ENCODE peak calls at places on chromosomes 4 and X, in nine cellular contexts. G is spleen, Q is prostate gland, E is A549, D is HCT116, W is breast epithelium, P is NB4, L is suprapubic skin, C is H54. J is an unnamed sample.

GRCh38 chrX:145848451-145848850 is 30.8 kb downstream of the SLITRK2 start:
- DNase-seq in E (no peak), Q (no peak), G (no peak), P (no peak), W (no peak), L (no peak), C (no peak), D (no peak), J (no peak)

GRCh38 chrX:3713225-3713936 is at the start of gene PRKX:
- DNase-seq in Q (peak; percentile 31), E (peak; percentile 43), W (no peak), P (peak; percentile 78), G (peak; percentile 94), C (peak; percentile 23), L (peak; percentile 73), D (no peak), J (peak; percentile 68)

GRCh38 chr4:128819082-128819742 is 9.7 kb downstream of the JADE1 start:
- DNase-seq in C (no peak), W (no peak), G (no peak), Q (no peak), E (no peak), P (no peak), L (no peak), D (no peak), J (peak; percentile 8)

GRCh38 chr4:111977419-111977965 is 167.8 kb upstream of the FAM241A start:
- DNase-seq in Q (no peak), C (no peak), D (no peak), E (no peak), G (no peak), P (no peak), W (no peak), L (no peak), J (no peak)

GRCh38 chr4:169312690-169313422 is 42.1 kb upstream of the SH3RF1 start:
- DNase-seq in D (no peak), G (no peak), C (no peak), L (no peak), W (no peak), P (no peak), E (no peak), Q (no peak), J (no peak)

GRCh38 chr4:94571301-94571700 is 119.6 kb downstream of the PDLIM5 start:
- DNase-seq in P (no peak), Q (no peak), C (no peak), G (no peak), D (no peak), W (no peak), E (no peak), L (no peak), J (no peak)

GRCh38 chr4:161714928-161715327 is 448.9 kb downstream of the FSTL5 start:
- DNase-seq in E (no peak), P (no peak), C (no peak), L (no peak), G (no peak), W (no peak), Q (no peak), D (no peak), J (no peak)

GRCh38 chr4:109078724-109079123 is 223.7 kb downstream of the COL25A1 start:
- DNase-seq in W (no peak), C (no peak), D (no peak), G (no peak), Q (no peak), L (no peak), P (no peak), E (no peak), J (no peak)

GRCh38 chr4:185023471-185023870 is 5.2 kb downstream of the HELT start:
- DNase-seq in G (no peak), E (no peak), C (no peak), Q (no peak), W (no peak), L (no peak), P (no peak), D (no peak), J (no peak)

GRCh38 chr4:155900402-155900801 is 3.1 kb upstream of the TDO2 start:
- DNase-seq in C (no peak), D (no peak), L (no peak), W (no peak), G (no peak), P (no peak), Q (no peak), E (no peak), J (no peak)

GRCh38 chr4:100894339-100894870 is 376.6 kb upstream of the EMCN start:
- DNase-seq in E (no peak), C (no peak), G (no peak), Q (no peak), P (no peak), L (no peak), W (no peak), D (no peak), J (no peak)

GRCh38 chrX:2430265-2430825 is 70.4 kb downstream of the DHRSX start:
- DNase-seq in L (no peak), P (peak; percentile 85), Q (no peak), D (no peak), W (no peak), C (no peak), G (peak; percentile 81), E (no peak), J (no peak)

GRCh38 chr4:62717144-62717543 is 1517.0 kb downstream of the ADGRL3 start:
- DNase-seq in L (no peak), C (no peak), W (no peak), D (no peak), P (no peak), Q (no peak), E (no peak), G (no peak), J (no peak)

GRCh38 chrX:14032383-14032782 is 2.7 kb upstream of the GEMIN8 start:
- DNase-seq in G (no peak), C (no peak), L (no peak), D (no peak), W (no peak), Q (peak; percentile 14), E (peak; percentile 23), P (peak; percentile 70), J (peak; percentile 65)

GRCh38 chr4:94690851-94691254 is 66.9 kb upstream of the BMPR1B start:
- DNase-seq in L (no peak), D (no peak), C (no peak), P (peak; percentile 6), W (no peak), G (no peak), E (peak; percentile 21), Q (no peak), J (no peak)

GRCh38 chrX:144586756-144587155 is 660.5 kb upstream of the SPANXN1 start:
- DNase-seq in Q (no peak), P (no peak), C (no peak), D (no peak), L (no peak), G (peak; percentile 36), E (no peak), W (no peak), J (no peak)

DNA sequence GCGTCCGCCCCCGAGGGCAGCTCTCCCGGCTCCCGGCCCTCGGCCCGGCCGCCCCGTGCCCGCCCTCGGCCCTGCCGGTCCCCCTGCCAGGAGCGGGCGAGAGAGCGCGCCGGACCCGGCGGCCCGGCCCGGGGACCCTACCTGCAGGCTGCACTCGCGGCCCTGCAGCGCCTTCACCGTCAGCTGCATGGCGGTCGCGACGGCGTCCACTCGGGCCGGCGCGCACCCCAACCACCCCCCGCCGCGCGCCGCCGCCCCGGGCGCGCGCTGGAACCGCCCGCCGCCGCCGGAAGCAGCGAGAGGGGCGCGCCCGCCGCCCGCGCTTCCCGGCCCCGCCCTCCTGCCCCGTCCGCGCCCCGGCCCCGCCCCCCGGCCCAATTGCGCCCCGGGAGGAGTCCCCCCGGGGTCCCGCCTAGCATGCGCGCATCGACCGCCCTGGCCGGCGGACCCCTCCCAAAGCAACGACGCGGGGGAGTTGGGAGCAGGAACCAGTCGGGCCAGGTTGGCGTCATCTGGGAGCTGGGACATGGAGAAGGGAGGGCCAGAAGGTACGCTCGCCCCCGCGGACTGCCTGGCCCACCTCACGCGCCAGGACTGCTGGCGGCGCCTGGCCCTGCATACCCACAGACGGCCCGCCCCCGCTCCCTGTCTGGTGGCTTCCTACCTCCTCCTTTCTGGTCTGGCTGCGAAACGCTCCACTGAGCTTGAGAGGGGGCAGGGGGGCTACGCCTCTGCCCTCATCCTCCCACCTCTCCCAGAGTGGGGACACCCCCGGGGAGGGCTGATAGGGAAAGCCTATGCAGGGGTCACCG is at the start of gene UBL4A:
- DNase-seq in P (peak; percentile 75), G (peak; percentile 88), E (peak; percentile 26), Q (peak; percentile 66), D (peak; percentile 12), C (peak; percentile 71), L (peak; percentile 77), W (peak; percentile 74), J (peak; percentile 71)
- TF ChIP-seq POLR2A in P (peak; percentile 45), G (no peak), E (peak; percentile 41), Q (peak; percentile 45), D (no peak), C (peak; percentile 44), L (no peak), W (no peak), J (peak; percentile 57)

GRCh38 chr4:39353478-39354177 is 12.5 kb downstream of the RFC1 start:
- DNase-seq in C (no peak), L (no peak), E (no peak), Q (no peak), G (no peak), D (no peak), P (peak; percentile 90), W (no peak), J (no peak)
- TF ChIP-seq POLR2A in C (no peak), L (no peak), E (no peak), Q (no peak), G (no peak), D (no peak), P (no peak), W (no peak), J (no peak)

GRCh38 chr4:152382057-152382785 is 153.7 kb downstream of the FBXW7 start:
- DNase-seq in D (no peak), G (no peak), Q (no peak), C (no peak), E (no peak), W (no peak), P (no peak), L (no peak), J (no peak)
- TF ChIP-seq POLR2A in D (no peak), G (no peak), Q (no peak), C (no peak), E (no peak), W (no peak), P (no peak), L (no peak), J (no peak)

DNA sequence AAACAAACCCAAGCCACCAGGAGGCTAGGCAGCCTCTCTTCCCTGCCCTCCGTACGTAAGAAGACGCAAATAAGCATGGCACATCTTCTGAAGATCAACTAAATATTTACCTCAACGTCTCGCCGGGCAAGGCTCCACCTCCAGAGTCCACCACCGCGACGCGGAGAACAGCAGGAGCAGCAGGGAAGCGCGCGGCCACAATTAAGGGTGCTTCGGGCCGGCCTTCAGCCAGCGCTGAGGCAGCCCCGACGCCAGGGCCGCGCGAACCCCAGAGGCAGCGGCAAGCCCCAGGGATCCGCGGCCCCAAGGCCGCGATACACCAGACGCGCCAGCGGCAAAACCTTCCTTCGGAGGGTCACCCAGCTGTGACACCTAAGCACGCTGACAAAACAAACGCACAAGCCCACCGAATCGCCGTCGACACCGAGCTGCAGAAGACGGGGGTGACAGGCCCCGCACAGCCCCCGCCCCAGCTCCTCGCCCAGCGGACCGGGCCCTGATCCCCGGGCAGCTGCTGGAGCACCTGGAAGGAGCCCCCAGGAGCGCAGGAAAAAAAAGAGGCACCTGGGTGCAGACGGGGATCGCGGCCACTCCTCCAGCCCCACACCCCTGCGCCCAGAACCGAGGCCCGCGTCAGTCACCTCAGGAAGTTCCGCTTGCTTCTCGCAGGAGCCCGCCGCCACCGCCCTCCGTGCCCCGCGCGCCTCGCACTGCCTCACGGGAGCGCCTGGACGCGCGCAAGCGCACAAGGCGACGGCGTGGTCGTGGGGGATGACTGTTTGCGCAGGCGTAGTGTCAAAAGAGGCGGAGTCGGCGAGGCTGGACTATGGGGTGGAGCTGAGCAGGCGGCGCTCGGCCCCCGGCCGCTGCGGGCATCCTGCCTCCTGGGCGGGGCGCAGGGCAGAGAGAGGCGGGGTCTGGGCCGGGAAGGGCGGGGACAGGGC is at the start of the genes HAUS3 and POLN:
- DNase-seq in P (peak; percentile 99), D (peak; percentile 95), G (peak; percentile 100), L (peak; percentile 99), W (peak; percentile 96), E (peak; percentile 87), C (peak; percentile 93), Q (peak; percentile 96), J (peak; percentile 98)
- TF ChIP-seq POLR2A in P (peak; percentile 94), D (peak; percentile 71), G (peak; percentile 15), L (peak; percentile 41), W (peak; percentile 19), E (peak; percentile 72), C (peak; percentile 91), Q (peak; percentile 95), J (peak; percentile 84)